ENCODE peak calls at places on chromosomes 2 and 18, in seven cellular contexts. V is HepG2, D is HCT116, T is GM12878, B is Panc1, I is H1, L is K562. E is an unnamed sample.

GRCh38 chr2:6748399-6748798 is 117.3 kb downstream of the CMPK2 start:
- DNase-seq in V (no peak), D (no peak), T (no peak), B (no peak), I (no peak), L (no peak), E (no peak)

GRCh38 chr18:56593906-56594305 is 44.5 kb downstream of the TXNL1 start:
- DNase-seq in V (no peak), D (no peak), T (no peak), B (no peak), I (no peak), L (no peak), E (no peak)

GRCh38 chr2:128324008-128324896 is 5.6 kb upstream of the HS6ST1 start:
- DNase-seq in V (no peak), D (no peak), T (no peak), B (no peak), I (no peak), L (no peak), E (no peak)

GRCh38 chr2:86686905-86687304 is 33.2 kb upstream of the RMND5A start:
- DNase-seq in V (no peak), D (no peak), T (no peak), B (no peak), I (no peak), L (no peak), E (no peak)

GRCh38 chr2:215856080-215856479 is 157.3 kb downstream of the MREG start:
- DNase-seq in V (no peak), D (no peak), T (no peak), B (no peak), I (no peak), L (no peak), E (no peak)

GRCh38 chr2:59256290-59256689 is 1015.2 kb upstream of the FANCL start:
- DNase-seq in V (no peak), D (no peak), T (no peak), B (no peak), I (no peak), L (no peak), E (no peak)

GRCh38 chr2:224210495-224211472 is 171.7 kb upstream of the SERPINE2 start:
- DNase-seq in V (no peak), D (no peak), T (no peak), B (no peak), I (no peak), L (no peak), E (peak; percentile 16)

GRCh38 chr18:61322265-61322873 is 10.9 kb upstream of the CDH20 start:
- DNase-seq in V (peak; percentile 42), D (peak; percentile 27), T (no peak), B (peak; percentile 24), I (peak; percentile 92), L (peak; percentile 29), E (peak; percentile 62)

GRCh38 chr2:47945036-47945781 is 38.9 kb upstream of the FBXO11 start:
- DNase-seq in V (no peak), D (no peak), T (no peak), B (no peak), I (no peak), L (no peak), E (no peak)

GRCh38 chr18:77700051-77700450 is 450.4 kb downstream of the GALR1 start:
- DNase-seq in V (no peak), D (no peak), T (no peak), B (no peak), I (no peak), L (no peak), E (no peak)

GRCh38 chr2:202037086-202037485 is 3.4 kb downstream of the FZD7 start:
- DNase-seq in V (no peak), D (no peak), T (no peak), B (no peak), I (no peak), L (no peak), E (no peak)

GRCh38 chr2:129782618-129782960 is 196.9 kb upstream of the RAB6C start:
- DNase-seq in V (no peak), D (no peak), T (no peak), B (no peak), I (no peak), L (no peak), E (peak; percentile 8)

GRCh38 chr18:39489426-39489825 is 1923.8 kb upstream of the CELF4 start:
- DNase-seq in V (no peak), D (no peak), T (no peak), B (no peak), I (no peak), L (no peak), E (no peak)

GRCh38 chr18:2104620-2105462 is 466.5 kb downstream of the METTL4 start:
- DNase-seq in V (peak; percentile 30), D (peak; percentile 31), T (no peak), B (peak; percentile 27), I (peak; percentile 85), L (peak; percentile 85), E (peak; percentile 62)

GRCh38 chr2:227325824-227326195 is 759 bp downstream of the MFF start:
- DNase-seq in V (peak; percentile 21), D (no peak), T (no peak), B (no peak), I (no peak), L (peak; percentile 8), E (peak; percentile 56)

GRCh38 chr2:10987861-10988260 is 76.1 kb downstream of the KCNF1 start:
- DNase-seq in V (no peak), D (no peak), T (no peak), B (no peak), I (no peak), L (no peak), E (no peak)

GRCh38 chr2:169361706-169362345 is 508 bp downstream of the LRP2 start:
- DNase-seq in V (no peak), D (no peak), T (no peak), B (no peak), I (peak; percentile 73), L (peak; percentile 21), E (peak; percentile 60)

GRCh38 chr18:659597-659996 is 2.1 kb downstream of the TYMS start:
- DNase-seq in V (no peak), D (no peak), T (no peak), B (no peak), I (no peak), L (no peak), E (no peak)

GRCh38 chr2:54871457-54872103 is 148.1 kb downstream of the EML6 start:
- DNase-seq in V (peak; percentile 73), D (no peak), T (no peak), B (no peak), I (no peak), L (no peak), E (no peak)

GRCh38 chr2:127579231-127579630 is 43.7 kb downstream of the MYO7B start:
- DNase-seq in V (no peak), D (no peak), T (no peak), B (no peak), I (peak; percentile 28), L (no peak), E (no peak)

GRCh38 chr2:146477383-146477782 is 1367.4 kb upstream of the ACVR2A start:
- DNase-seq in V (no peak), D (no peak), T (no peak), B (no peak), I (no peak), L (no peak), E (no peak)

DNA sequence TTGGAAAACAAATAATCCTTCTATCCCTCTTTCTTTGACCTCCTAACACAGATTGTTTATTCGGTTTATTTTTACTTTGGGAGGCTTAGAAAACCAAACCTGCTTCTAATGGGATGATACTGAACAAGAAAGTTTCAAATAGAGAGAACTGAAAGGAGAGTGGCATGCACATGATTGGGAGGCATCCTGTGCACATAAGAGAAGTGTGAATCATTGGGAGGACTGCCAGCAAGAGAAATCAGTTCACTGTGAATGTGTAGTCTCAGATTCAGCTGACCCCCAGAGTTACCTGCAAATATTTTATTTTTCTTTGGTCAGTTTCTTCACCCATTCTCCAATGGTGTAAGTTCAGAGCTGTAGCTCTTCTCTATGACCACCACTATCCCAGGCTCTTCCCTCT is 1363.2 kb upstream of the ACVR2A start:
- DNase-seq in V (no peak), D (no peak), T (no peak), B (no peak), I (no peak), L (no peak), E (no peak)
- TF ChIP-seq SIN3A in V (no peak), D (no peak), T (no peak), B (no peak), I (no peak), L (no peak), E (no peak)

GRCh38 chr18:29154196-29154757 is 977.3 kb upstream of the CDH2 start:
- DNase-seq in V (no peak), D (no peak), T (no peak), B (no peak), I (no peak), L (no peak), E (no peak)
- TF ChIP-seq SIN3A in V (no peak), D (no peak), T (no peak), B (no peak), I (no peak), L (no peak), E (no peak)

DNA sequence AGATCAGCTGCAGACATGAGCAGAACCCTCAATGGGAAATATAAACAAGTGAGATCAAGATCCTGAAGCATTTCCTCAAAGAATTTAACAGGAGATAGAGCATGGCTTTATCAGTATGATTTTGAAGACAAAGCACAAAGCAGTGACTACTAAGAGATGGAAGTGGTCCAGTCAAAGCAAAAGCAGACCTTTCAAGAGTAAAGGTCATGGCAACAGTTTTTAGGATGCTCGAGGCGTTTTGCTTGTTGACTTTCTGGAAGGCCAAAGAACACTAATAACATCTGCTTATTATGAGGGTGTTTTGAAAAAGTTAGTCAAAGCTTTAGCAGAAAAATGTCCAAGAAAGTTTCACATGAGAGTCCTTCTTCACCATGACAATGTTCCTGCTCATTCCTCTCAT is 128.5 kb downstream of the KCNE4 start:
- DNase-seq in V (no peak), D (no peak), T (no peak), B (no peak), I (no peak), L (no peak), E (no peak)
- TF ChIP-seq SIN3A in V (no peak), D (no peak), T (no peak), B (no peak), I (no peak), L (no peak), E (no peak)

GRCh38 chr18:9825571-9826073 is 60.2 kb upstream of the TXNDC2 start:
- DNase-seq in V (peak; percentile 47), D (peak; percentile 83), T (no peak), B (no peak), I (no peak), L (no peak), E (no peak)

GRCh38 chr18:9822587-9822986 is 63.2 kb upstream of the TXNDC2 start:
- DNase-seq in V (no peak), D (no peak), T (no peak), B (no peak), I (no peak), L (no peak), E (no peak)

GRCh38 chr18:9823805-9824473 is 61.8 kb upstream of the TXNDC2 start:
- DNase-seq in V (no peak), D (no peak), T (no peak), B (no peak), I (no peak), L (no peak), E (no peak)

GRCh38 chr18:9824862-9825479 is 60.8 kb upstream of the TXNDC2 start:
- DNase-seq in V (no peak), D (no peak), T (no peak), B (no peak), I (no peak), L (no peak), E (no peak)

DNA sequence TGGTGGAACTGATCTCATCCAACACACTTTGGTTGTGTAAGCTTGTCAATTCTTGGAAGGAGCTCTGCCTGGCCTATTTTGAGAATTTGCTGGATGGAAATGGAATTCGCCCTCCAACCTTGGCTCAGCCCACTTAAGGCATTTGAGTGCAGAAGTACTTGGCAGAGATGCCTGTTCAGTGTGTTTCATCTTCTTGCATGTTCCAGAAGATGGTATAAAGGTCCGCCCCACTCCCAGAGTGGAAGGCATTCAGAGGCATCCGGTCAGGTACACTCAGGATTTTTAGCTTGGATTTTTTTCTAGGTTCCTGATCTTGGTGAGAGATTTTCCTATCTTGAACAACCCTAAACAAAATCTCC is 61.3 kb upstream of the TXNDC2 start:
- DNase-seq in V (no peak), D (no peak), T (no peak), B (no peak), I (no peak), L (no peak), E (no peak)
- TF ChIP-seq SIN3A in V (no peak), D (no peak), T (no peak), B (no peak), I (no peak), L (no peak), E (no peak)

E was measured in SK-N-SH.